ENCODE peak calls at places on chromosome 15, in six cellular contexts. Z, Y, X, J, C and P are unnamed samples.

GRCh38 chr15:55389276-55389631 is 18.9 kb downstream of the CCPG1 start:
- DNase-seq in X (peak; percentile 8), Z (no peak), Y (peak; percentile 35), C (no peak), J (no peak), P (no peak)

GRCh38 chr15:77069521-77070121 is 1.3 kb downstream of the TSPAN3 start:
- DNase-seq in X (peak; percentile 32), J (no peak), Z (no peak), C (no peak), Y (no peak), P (no peak)

GRCh38 chr15:92091155-92091734 is 237.7 kb downstream of the SLCO3A1 start:
- DNase-seq in Z (no peak), C (peak; percentile 47), J (peak; percentile 90), X (no peak), Y (peak; percentile 11), P (peak; percentile 86)

GRCh38 chr15:92164327-92165000 is 229.2 kb upstream of the ST8SIA2 start:
- DNase-seq in X (peak; percentile 0), Y (peak; percentile 20), Z (no peak), J (no peak), C (peak; percentile 41), P (peak; percentile 87)

GRCh38 chr15:81888748-81889479 is 156.9 kb downstream of the MEX3B start:
- DNase-seq in Y (peak; percentile 76), X (peak; percentile 28), C (no peak), Z (no peak), J (no peak), P (no peak)

GRCh38 chr15:93152264-93152884 is 63.4 kb upstream of the RGMA start:
- DNase-seq in X (no peak), C (no peak), Z (no peak), J (no peak), Y (no peak), P (no peak)

GRCh38 chr15:82933576-82933975 is 18.9 kb downstream of the HOMER2 start:
- DNase-seq in X (no peak), Y (no peak), C (no peak), Z (no peak), J (no peak), P (no peak)

GRCh38 chr15:74913041-74913440 is 6.4 kb upstream of the FAM219B start:
- DNase-seq in Z (no peak), J (no peak), C (no peak), X (no peak), Y (peak; percentile 62), P (no peak)

DNA sequence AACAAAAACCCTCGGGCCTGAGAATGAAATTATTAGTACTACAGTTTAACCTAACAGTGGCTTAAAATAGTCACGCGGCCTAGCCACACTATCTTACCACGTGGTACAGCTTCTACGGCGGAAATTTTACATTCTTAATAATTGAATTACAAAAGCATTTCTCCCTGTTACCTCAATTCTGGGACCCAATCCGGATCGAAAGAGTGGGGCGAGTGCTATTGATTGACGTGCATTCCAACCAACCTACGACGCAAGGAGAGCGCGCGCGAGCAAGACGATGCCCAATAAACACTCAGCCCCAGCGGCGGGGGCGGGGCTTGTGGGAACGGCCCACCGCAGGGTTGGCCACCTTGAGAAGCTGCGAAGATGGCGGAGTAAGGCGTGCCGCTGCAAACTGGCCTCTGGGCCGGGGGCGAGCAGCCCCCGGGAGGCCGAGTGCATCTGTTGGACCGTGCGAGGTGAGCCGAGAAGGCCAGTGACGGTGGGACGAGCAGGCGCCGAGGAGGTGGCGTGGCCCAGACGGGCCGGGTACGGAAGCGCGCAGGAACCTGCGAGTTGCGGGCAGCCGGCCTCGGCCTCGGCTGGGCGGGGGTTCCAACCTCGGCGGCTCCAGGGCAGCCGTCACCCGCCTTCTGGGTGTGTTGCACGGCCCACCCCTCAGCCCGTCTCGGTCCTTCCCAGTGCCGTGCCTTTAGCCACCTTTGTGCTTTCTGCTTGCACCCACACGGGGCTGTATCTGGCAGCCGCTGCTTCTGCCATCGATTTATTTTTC is 48.6 kb downstream of the OIP5 start:
- DNase-seq in C (peak; percentile 98), J (peak; percentile 98), Y (peak; percentile 99), X (peak; percentile 99), Z (peak; percentile 96), P (peak; percentile 99)
- H2BK5ac ChIP-seq in C (peak overlapping the region; percentile 85), J (peak overlapping the region; percentile 82), Y (peak overlapping the region; percentile 80), X (peak overlapping the region; percentile 46), Z (peak overlapping the region; percentile 98), P (peak overlapping the region; percentile 22)

GRCh38 chr15:99328673-99329072 is 77.4 kb downstream of the LRRC28 start:
- DNase-seq in X (no peak), Y (no peak), C (no peak), Z (no peak), J (no peak), P (peak; percentile 33)
- H3K23ac ChIP-seq in X (no peak overlapping the region), Y (no peak overlapping the region), C (no peak overlapping the region), Z (no peak overlapping the region), J (no peak overlapping the region), P (no peak overlapping the region)

GRCh38 chr15:101652783-101653430 is 726 bp upstream of the TM2D3 start:
- DNase-seq in Y (no peak), C (no peak), J (no peak), X (no peak), Z (no peak), P (peak; percentile 56)
- H4K8ac ChIP-seq in Y (peak overlapping the region; percentile 99), C (peak overlapping the region; percentile 2), J (no peak overlapping the region), X (peak overlapping the region; percentile 98), Z (peak overlapping the region; percentile 98), P (no peak overlapping the region)

DNA sequence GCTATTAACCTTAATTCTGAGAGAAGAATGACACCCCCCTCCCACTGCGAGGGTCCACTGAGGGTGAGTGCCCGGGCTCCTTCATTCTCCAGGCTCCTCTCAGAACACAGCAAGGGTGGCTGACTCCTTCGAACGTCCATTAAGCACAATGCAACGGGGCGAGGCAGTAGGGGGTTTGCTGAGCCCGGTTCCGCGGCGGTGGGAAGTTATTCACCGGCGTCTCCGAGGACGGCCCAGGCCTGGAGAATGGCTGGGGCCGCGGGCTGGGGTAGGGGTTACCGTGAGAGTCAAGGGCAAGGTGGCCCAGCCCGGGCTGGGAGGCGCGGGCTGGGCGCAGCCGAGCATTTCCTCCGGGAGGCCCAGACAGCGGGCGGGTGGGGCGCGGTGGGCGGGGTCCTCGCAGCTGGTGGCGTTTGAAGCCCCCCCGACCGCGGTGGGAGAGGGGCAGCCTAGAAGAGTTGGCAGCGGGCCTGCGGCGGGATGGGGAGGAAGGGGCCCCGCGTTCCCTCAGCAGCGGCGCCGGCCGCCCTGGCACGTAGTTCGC is 1.1 kb upstream of the KLF13 start:
- DNase-seq in J (no peak), Z (no peak), Y (peak; percentile 6), X (no peak), C (no peak), P (peak; percentile 29)
- H2BK5ac ChIP-seq in J (no peak overlapping the region), Z (peak overlapping the region; percentile 90), Y (peak overlapping the region; percentile 81), X (peak overlapping the region; percentile 91), C (no peak overlapping the region), P (peak overlapping the region; percentile 63)

DNA sequence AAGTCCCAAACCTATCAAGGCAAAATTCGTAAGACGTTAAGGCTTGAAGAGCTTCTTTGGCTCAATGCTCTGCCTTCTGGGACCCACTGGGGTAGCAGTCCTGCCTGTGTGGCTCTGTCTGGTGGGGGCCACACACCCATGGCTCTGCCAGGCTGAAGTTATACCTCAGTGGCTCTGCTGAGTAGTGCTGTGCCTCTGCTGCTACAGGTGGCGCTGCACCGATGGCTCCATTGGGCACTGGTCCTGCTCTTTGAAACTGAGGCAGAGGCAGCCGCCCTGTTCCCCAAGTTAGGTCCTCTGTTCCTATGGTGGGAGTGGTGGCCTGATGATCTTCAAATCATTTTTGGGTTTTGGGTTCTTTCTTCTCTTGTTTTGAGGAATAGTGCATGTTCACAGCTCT is 68.0 kb upstream of the AP4E1 start:
- DNase-seq in Z (peak; percentile 15), C (no peak), X (no peak), J (peak; percentile 63), Y (no peak), P (no peak)
- H3K23ac ChIP-seq in Z (no peak overlapping the region), C (no peak overlapping the region), X (no peak overlapping the region), J (no peak overlapping the region), Y (no peak overlapping the region), P (no peak overlapping the region)

GRCh38 chr15:63122002-63122893 is 587 bp downstream of the LACTB start:
- DNase-seq in C (peak; percentile 73), Y (peak; percentile 75), J (peak; percentile 96), Z (peak; percentile 21), X (peak; percentile 79), P (peak; percentile 86)
- H4K8ac ChIP-seq in C (no peak overlapping the region), Y (peak overlapping the region; percentile 37), J (no peak overlapping the region), Z (no peak overlapping the region), X (peak overlapping the region; percentile 37), P (no peak overlapping the region)

DNA sequence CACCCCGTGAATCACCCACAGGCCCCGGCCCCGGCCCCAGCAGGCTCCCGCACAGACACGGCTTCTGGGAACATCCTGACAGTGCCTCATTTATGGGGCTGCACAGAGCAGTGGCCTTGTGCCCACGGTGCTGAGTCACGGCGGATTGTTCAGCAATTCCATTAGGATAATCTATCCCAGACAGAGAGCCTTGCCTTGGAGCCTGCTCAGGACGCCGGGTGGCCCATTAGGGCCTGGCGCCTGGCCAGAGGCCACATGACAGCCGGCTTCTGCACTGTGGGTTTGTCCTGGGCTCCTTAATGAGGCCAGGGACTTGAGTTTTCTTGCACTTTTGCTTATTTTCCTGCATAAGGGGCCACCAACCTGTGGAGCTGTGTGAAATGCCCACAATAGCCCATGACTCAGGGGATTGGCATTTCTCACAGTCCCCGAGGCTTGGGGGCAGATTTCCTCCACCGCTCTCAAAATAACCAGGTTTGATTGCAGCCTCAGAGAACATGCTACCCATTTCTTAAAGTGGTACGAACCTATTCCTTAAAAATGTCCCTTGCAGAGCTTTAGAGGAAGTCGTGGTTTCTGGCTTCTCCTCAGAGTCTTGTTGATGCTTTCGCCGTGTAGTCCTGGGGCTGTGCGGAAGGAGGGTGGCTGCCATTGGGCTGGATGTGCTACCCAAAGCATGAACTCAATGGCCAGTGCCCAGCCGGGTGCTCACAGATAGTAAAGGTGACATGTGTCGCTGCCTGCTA is 19.0 kb downstream of the SYNM start:
- DNase-seq in X (peak; percentile 99), Y (peak; percentile 96), Z (no peak), J (peak; percentile 62), C (peak; percentile 63), P (peak; percentile 98)
- H2BK5ac ChIP-seq in X (peak overlapping the region; percentile 96), Y (peak overlapping the region; percentile 90), Z (peak overlapping the region; percentile 66), J (no peak overlapping the region), C (peak overlapping the region; percentile 54), P (peak overlapping the region; percentile 77)

GRCh38 chr15:80747317-80748053 is 31.7 kb upstream of the CEMIP start:
- DNase-seq in Y (no peak), Z (no peak), X (no peak), C (no peak), J (peak; percentile 34), P (peak; percentile 38)
- H3K23ac ChIP-seq in Y (peak overlapping the region; percentile 2), Z (no peak overlapping the region), X (no peak overlapping the region), C (no peak overlapping the region), J (no peak overlapping the region), P (no peak overlapping the region)

DNA sequence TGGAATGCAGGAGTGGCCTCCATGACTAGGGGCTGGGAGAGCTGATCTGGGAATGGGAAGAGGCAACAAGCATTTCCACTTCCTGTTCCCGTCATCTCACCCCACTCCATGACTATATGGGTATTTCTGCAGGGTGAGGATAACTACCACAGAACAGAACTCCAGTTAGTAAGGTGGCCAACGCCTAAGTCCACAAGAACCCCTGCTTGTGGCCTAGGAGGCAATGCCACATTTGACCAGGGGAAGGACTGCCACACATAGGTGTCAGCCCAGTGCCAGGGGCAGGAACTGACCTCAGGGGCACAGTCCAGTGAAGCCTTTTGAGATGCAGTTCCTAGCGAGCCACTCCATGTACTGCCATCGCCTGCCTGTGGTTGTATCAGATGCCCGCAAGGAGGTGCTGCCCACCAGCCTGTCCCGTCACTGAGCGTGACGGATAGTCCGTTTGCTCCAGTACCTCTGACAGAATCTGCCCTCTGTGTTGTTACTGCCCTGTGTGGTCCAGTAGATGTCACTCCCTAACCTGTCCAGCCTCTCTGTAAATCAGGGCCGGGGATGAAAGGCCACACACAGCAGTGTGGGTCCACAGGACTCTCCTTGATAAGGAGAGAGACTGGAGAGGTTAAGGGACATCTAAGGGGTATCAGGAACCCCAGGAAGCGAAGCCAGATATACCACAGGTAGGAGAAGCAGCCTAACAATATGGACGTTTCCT is 3.5 kb upstream of the MTFMT start:
- DNase-seq in Z (peak; percentile 70), Y (peak; percentile 61), C (peak; percentile 69), J (peak; percentile 94), X (peak; percentile 84), P (peak; percentile 96)
- H4K8ac ChIP-seq in Z (no peak overlapping the region), Y (peak overlapping the region; percentile 43), C (no peak overlapping the region), J (no peak overlapping the region), X (peak overlapping the region; percentile 77), P (no peak overlapping the region)